ENCODE peak calls at places on chromosome 1, in four cellular contexts. N, H, O and I are unnamed samples.

GRCh38 chr1:157734328-157734727 is 33.8 kb upstream of the FCRL3 start:
- DNase-seq in H (peak; percentile 55), N (no peak), O (no peak), I (no peak)

GRCh38 chr1:57067863-57068262 is 102.0 kb upstream of the C8B start:
- DNase-seq in O (no peak), N (no peak), H (no peak), I (no peak)

GRCh38 chr1:2411801-2412394 is 466 bp downstream of the PEX10 start:
- DNase-seq in N (no peak), H (peak; percentile 20), O (no peak), I (no peak)

GRCh38 chr1:212718499-212718898 is 18.9 kb upstream of the BATF3 start:
- DNase-seq in O (no peak), H (no peak), N (no peak), I (no peak)

GRCh38 chr1:181424786-181425403 is 58.4 kb upstream of the CACNA1E start:
- DNase-seq in H (peak; percentile 70), N (peak; percentile 87), O (no peak), I (peak; percentile 41)

GRCh38 chr1:23911924-23912323 is 1.2 kb downstream of the CNR2 start:
- DNase-seq in H (no peak), O (no peak), N (no peak), I (no peak)

GRCh38 chr1:51420867-51421627 is 90.7 kb upstream of the TTC39A start:
- DNase-seq in N (no peak), O (no peak), H (no peak), I (no peak)

GRCh38 chr1:8113257-8114220 is 87.4 kb upstream of the ERRFI1 start:
- DNase-seq in N (no peak), H (no peak), O (no peak), I (no peak)

GRCh38 chr1:206457408-206457807 is 12.9 kb upstream of the IKBKE start:
- DNase-seq in O (no peak), H (no peak), N (no peak), I (no peak)

GRCh38 chr1:150160964-150161626 is 11.4 kb downstream of the PLEKHO1 start:
- DNase-seq in N (no peak), H (no peak), O (no peak), I (no peak)

GRCh38 chr1:246302671-246303317 is 204.3 kb downstream of the SMYD3 start:
- DNase-seq in N (no peak), H (no peak), O (no peak), I (no peak)

GRCh38 chr1:241870290-241870689 is 22.3 kb downstream of the EXO1 start:
- DNase-seq in N (no peak), H (no peak), O (no peak), I (no peak)

GRCh38 chr1:42887366-42887765 is 41.0 kb downstream of the ZNF691 start:
- DNase-seq in N (no peak), H (no peak), O (no peak), I (no peak)

GRCh38 chr1:222161676-222162075 is 386.2 kb downstream of the HHIPL2 start:
- DNase-seq in O (no peak), H (no peak), N (no peak), I (no peak)

DNA sequence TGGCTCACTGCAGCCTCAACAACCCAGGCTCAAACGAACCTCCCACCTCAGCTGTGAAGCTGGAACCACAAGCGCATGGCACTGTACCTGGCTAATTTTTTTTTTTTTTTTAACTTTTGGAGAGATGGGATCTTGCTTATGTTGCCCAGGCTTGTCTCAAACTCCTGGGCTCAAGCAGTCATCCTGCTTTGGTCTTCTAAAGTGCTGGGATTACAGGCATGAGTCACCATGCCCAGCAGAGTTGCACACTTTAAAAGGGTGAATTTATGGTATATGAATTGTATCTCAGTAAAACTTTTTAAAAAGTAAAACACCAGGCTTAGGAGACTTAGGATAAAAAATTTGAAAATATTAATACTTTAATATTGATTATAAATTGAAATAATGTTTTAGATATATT is 99.1 kb downstream of the CLEC20A start:
- DNase-seq in H (no peak), O (no peak), N (no peak), I (no peak)
- TF ChIP-seq SPI1 in H (no peak), O (no peak), N (no peak), I (no peak)

DNA sequence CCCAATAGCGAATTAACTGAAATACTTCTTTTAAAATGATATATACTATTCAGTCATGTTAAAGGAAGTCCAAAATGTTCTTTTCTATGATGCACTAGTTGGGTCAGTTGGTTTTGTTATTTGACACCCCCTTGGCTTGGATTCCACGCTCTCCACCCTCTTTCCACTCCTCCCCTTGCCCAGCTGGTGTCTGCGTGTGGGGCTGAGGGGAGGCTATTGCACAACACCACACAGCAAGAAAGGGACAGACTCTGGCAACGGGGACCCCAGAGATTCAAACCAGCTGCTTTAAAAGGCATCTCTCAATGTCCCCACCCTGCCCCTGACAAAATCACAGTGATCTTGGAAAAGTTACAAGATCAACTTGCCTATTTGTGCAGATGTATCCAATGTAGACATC is 394.3 kb downstream of the TGFB2 start:
- DNase-seq in N (no peak), H (no peak), O (no peak), I (no peak)
- TF ChIP-seq SPI1 in N (no peak), H (no peak), O (no peak), I (no peak)

GRCh38 chr1:152037920-152038658 is 1.3 kb upstream of the S100A11 start:
- DNase-seq in H (peak; percentile 78), N (peak; percentile 20), O (no peak), I (no peak)

GRCh38 chr1:152034324-152034653 is 2.5 kb downstream of the S100A11 start:
- DNase-seq in O (no peak), N (no peak), H (no peak), I (no peak)

GRCh38 chr1:152035406-152036315 is 1.1 kb downstream of the S100A11 start:
- DNase-seq in H (no peak), O (no peak), N (peak; percentile 68), I (no peak)

GRCh38 chr1:152034654-152035405 is 2.0 kb downstream of the S100A11 start:
- DNase-seq in O (peak; percentile 57), N (peak; percentile 92), H (peak; percentile 60), I (no peak)

DNA sequence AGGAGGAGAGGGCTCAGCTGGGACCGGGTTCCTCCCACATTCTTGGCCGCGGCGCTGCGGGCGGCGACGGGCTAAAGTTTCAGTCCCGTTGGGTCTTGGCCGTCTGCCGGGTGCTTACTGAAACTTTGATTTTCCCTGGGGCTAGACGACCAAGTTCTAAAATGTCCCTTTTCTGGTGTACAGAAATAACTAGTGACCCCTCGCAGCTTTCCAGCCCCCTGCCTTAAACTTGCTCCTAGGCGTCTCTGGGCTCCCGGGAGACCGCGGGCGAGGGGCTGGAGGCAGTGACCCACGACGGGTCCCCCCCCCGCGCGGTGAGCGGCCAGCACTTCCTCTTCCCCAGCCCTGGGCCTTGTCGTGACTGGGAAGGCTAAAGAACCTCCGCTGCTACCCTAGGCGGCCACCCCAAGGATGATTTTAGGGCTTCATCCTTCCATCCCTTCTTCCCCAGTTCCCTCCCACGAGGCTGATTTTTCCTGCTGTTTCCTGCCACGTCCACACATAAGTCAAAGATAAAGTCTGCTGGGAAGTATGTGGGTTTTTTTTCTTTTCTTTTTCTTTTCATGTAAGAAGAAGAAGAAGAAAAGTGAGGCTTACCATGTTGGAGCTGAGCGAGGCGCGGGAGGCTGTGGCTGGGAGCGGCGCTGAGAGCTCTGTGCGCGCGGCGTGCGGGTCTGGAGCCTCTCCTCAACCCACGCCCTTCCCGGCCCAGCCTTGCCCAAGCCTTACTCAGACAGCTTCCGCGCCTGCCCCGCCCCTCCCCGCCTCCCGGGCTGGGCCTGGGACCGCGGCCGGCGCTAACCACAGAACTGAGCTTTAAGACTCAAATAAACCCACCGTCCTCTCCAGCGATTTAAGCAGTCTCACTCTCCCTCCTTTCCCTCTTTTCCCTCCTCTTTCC is at the start of gene S100A11:
- DNase-seq in N (peak; percentile 93), O (peak; percentile 13), H (peak; percentile 91), I (peak; percentile 40)
- TF ChIP-seq SPI1 in N (peak; percentile 98), O (peak; percentile 87), H (peak; percentile 97), I (peak; percentile 84)

DNA sequence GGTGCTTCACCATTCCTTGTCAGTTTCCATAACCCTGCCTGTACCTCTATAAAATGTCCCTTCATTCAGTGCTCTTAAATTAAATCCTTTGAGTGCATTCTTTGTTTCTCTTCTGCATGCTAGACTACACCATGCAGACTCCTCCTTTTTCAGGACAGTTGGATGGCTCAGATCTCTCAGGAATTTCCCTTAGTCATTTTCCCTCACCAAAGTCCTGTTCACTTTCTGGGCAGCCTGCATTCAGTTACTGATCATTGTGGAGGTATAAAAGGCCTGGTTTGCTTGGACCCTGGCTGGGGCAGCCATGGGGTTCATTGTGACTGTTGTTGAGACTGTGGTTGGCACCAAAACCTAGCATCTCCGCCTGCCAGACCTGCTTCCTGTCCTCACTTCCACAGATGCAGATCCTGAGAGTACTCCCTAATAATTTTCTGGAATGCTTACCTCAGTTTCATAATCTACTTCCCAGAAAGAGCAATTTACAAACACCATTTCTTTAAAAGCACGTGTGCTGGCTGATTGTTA is 88.4 kb downstream of the PDE4B start:
- DNase-seq in O (no peak), N (no peak), H (no peak), I (no peak)
- TF ChIP-seq SPI1 in O (no peak), N (no peak), H (no peak), I (no peak)

DNA sequence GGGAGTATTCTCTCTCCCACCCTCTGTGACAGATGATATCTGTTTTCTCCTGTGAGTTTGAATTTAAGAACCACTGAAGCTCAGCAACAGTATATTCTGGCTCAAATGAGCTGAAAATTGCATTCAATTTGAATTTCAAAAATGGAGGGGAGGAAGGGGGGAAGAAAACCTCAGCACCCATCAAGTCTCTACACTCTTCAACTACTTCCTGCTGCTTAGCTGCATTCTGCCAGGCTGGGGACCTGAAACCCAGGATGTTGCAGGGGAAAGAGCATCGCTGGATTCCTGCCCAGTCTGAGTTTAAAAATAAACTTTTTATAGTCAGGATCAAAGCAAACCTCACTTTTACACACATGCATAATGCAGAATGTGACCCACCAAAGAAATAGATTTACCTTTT is 214.3 kb upstream of the ESRRG start:
- DNase-seq in O (no peak), H (no peak), N (no peak), I (no peak)
- TF ChIP-seq SPI1 in O (no peak), H (no peak), N (no peak), I (no peak)

GRCh38 chr1:17281775-17282181 is 26.2 kb upstream of the PADI4 start:
- DNase-seq in O (no peak), N (no peak), H (peak; percentile 99), I (no peak)
- TF ChIP-seq SPI1 in O (no peak), N (no peak), H (peak; percentile 80), I (no peak)

GRCh38 chr1:156488566-156489165 is 11.9 kb downstream of the MEF2D start:
- DNase-seq in H (no peak), N (no peak), O (no peak), I (no peak)

GRCh38 chr1:156489166-156489934 is 11.2 kb downstream of the MEF2D start:
- DNase-seq in N (peak; percentile 68), H (peak; percentile 83), O (no peak), I (no peak)

GRCh38 chr1:156486421-156487344 is 13.9 kb downstream of the MEF2D start:
- DNase-seq in O (no peak), N (peak; percentile 41), H (no peak), I (no peak)

GRCh38 chr1:156485984-156486383 is 14.6 kb downstream of the MEF2D start:
- DNase-seq in O (no peak), N (no peak), H (no peak), I (no peak)

DNA sequence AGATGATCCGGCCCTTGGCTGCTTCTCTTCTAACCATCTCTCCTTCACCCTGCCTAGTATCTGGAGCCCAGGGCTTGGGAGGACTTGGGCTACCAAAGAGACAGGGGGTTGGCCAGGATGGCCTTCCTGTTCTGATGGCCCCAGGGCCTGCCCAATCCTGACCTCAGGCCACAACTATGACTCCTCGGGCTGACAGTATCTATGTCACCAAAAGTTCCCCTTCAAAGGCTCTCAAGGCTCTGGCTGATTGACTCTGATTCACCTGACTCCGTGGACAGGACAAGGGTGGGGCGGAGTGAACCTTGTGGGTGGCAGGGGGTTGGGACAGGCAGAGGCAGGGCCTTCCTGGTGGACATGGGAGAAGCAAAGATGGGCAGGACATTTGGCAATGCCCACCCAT is 12.7 kb downstream of the MEF2D start:
- DNase-seq in H (no peak), O (no peak), N (no peak), I (no peak)
- TF ChIP-seq SPI1 in H (no peak), O (no peak), N (no peak), I (no peak)